ENCODE peak calls at places on chromosomes 6 and 20, in six cellular contexts. D is K562, P is H1, Z is A549, E is endothelial cell of umbilical vein, Q is HepG2. B is an unnamed sample.

GRCh38 chr20:588476-588875 is 21.6 kb downstream of the TCF15 start:
- DNase-seq in Q (no peak), D (no peak), P (no peak), E (no peak), Z (no peak), B (no peak)

GRCh38 chr6:136188492-136188891 is 61.6 kb downstream of the MTFR2 start:
- DNase-seq in D (no peak), Z (no peak), E (no peak), P (no peak), Q (no peak), B (no peak)

GRCh38 chr20:15654208-15654649 is 919.0 kb downstream of the KIF16B start:
- DNase-seq in P (peak; percentile 52), D (peak; percentile 20), Z (peak; percentile 55), Q (peak; percentile 68), E (peak; percentile 63), B (peak; percentile 44)

GRCh38 chr20:51767867-51768758 is at the start of gene ATP9A:
- DNase-seq in E (no peak), D (no peak), Q (no peak), Z (no peak), P (peak; percentile 61), B (peak; percentile 39)

GRCh38 chr20:62303327-62304226 is 780 bp downstream of the ADRM1 start:
- DNase-seq in Q (peak; percentile 89), D (no peak), E (peak; percentile 36), P (no peak), Z (peak; percentile 69), B (no peak)

GRCh38 chr6:133456439-133456838 is 215.3 kb downstream of the EYA4 start:
- DNase-seq in P (no peak), E (no peak), Q (no peak), Z (no peak), D (no peak), B (no peak)

GRCh38 chr6:37501632-37502466 is 2.2 kb upstream of the CCDC167 start:
- DNase-seq in D (no peak), P (no peak), E (no peak), Q (no peak), Z (no peak), B (no peak)

GRCh38 chr20:1500496-1500895 is 9.3 kb upstream of the SIRPB2 start:
- DNase-seq in D (no peak), E (no peak), P (no peak), Z (no peak), Q (no peak), B (no peak)

GRCh38 chr6:96907498-96907897 is 9.8 kb upstream of the NDUFAF4 start:
- DNase-seq in D (no peak), P (no peak), E (no peak), Q (no peak), Z (no peak), B (no peak)

GRCh38 chr6:134425521-134426316 is 107.8 kb upstream of the SGK1 start:
- DNase-seq in D (no peak), Q (no peak), E (peak; percentile 70), Z (no peak), P (no peak), B (no peak)

GRCh38 chr6:21999012-21999528 is 297.8 kb downstream of the PRL start:
- DNase-seq in Q (no peak), E (peak; percentile 89), D (no peak), P (no peak), Z (no peak), B (no peak)

GRCh38 chr20:40502431-40502992 is 186.5 kb downstream of the MAFB start:
- DNase-seq in D (no peak), P (no peak), E (no peak), Z (no peak), Q (no peak), B (no peak)

GRCh38 chr6:9527679-9528286 is 887.1 kb downstream of the TFAP2A start:
- DNase-seq in Q (no peak), P (no peak), D (no peak), Z (no peak), E (no peak), B (no peak)

GRCh38 chr20:7496394-7497111 is 443.7 kb downstream of the HAO1 start:
- DNase-seq in D (no peak), Z (no peak), E (peak; percentile 11), P (no peak), Q (no peak), B (no peak)

GRCh38 chr20:44585042-44585968 is 2.9 kb downstream of the PKIG start:
- DNase-seq in Q (no peak), D (no peak), P (no peak), E (no peak), Z (no peak), B (no peak)

GRCh38 chr6:135871878-135872277 is 20.4 kb downstream of the PDE7B start:
- DNase-seq in D (no peak), Q (no peak), Z (no peak), E (no peak), P (no peak), B (no peak)

GRCh38 chr20:55094353-55094861 is 619.0 kb downstream of the DOK5 start:
- DNase-seq in Q (no peak), Z (no peak), P (no peak), D (peak; percentile 52), E (no peak), B (no peak)

GRCh38 chr6:168057836-168058235 is 21.2 kb downstream of the FRMD1 start:
- DNase-seq in Q (no peak), P (no peak), D (no peak), E (no peak), Z (no peak), B (no peak)

GRCh38 chr6:121848523-121849255 is 413.2 kb downstream of the GJA1 start:
- DNase-seq in Q (no peak), D (no peak), Z (no peak), P (no peak), E (peak; percentile 27), B (no peak)
- TF ChIP-seq JUN in Q (no peak), D (no peak), Z (no peak), P (no peak), E (no peak), B (no peak)

GRCh38 chr20:46367234-46367633 is 39.2 kb downstream of the ELMO2 start:
- DNase-seq in D (no peak), Q (no peak), E (no peak), P (no peak), Z (no peak), B (no peak)

GRCh38 chr20:46367967-46368901 is 38.2 kb downstream of the ELMO2 start:
- DNase-seq in E (no peak), Z (no peak), D (peak; percentile 83), P (no peak), Q (peak; percentile 56), B (no peak)

GRCh38 chr20:46371656-46372055 is 34.8 kb downstream of the ELMO2 start:
- DNase-seq in Z (no peak), Q (no peak), P (no peak), D (no peak), E (no peak), B (no peak)

GRCh38 chr20:46366826-46367225 is 39.6 kb downstream of the ELMO2 start:
- DNase-seq in Q (no peak), E (no peak), Z (no peak), P (no peak), D (no peak), B (no peak)

GRCh38 chr20:46368902-46369268 is 37.5 kb downstream of the ELMO2 start:
- DNase-seq in E (no peak), D (no peak), P (no peak), Q (no peak), Z (no peak), B (no peak)
- TF ChIP-seq CTCF in E (no peak), D (no peak), P (no peak), Q (no peak), Z (no peak), B (no peak)

GRCh38 chr6:157134402-157135074 is 188.8 kb downstream of the TMEM242 start:
- DNase-seq in E (no peak), D (no peak), Z (no peak), P (no peak), Q (no peak), B (no peak)

GRCh38 chr6:157128235-157128761 is 195.0 kb downstream of the TMEM242 start:
- DNase-seq in Q (no peak), E (peak; percentile 17), P (no peak), D (no peak), Z (no peak), B (no peak)

GRCh38 chr6:157133856-157134255 is 189.5 kb downstream of the TMEM242 start:
- DNase-seq in D (no peak), Q (no peak), E (no peak), Z (no peak), P (no peak), B (no peak)

GRCh38 chr6:157135691-157136090 is 187.6 kb downstream of the TMEM242 start:
- DNase-seq in P (no peak), Z (no peak), D (no peak), E (no peak), Q (no peak), B (no peak)

DNA sequence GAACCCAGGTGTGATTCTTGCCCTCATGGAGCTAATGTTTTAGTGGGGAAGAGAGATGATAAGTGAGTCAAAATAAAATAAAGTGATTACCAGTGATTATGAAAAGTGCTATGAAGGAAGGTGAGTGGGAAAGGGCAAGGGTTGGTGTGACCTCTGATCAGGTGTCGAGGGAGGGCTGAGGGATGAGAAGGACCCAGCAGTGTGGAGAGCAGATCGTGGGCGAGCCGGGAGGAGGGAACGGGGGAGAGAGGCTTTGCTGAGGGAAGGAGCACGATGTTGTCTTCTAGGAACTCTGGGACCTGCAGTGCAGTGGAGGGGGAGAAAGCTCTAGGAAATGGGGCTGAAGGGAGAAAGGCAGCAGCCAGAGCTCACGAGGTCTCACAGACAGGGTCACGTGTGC is 192.1 kb downstream of the TMEM242 start:
- DNase-seq in P (peak; percentile 31), Q (no peak), E (no peak), D (no peak), Z (no peak), B (no peak)
- TF ChIP-seq JUN in P (no peak), Q (no peak), E (no peak), D (no peak), Z (no peak), B (no peak)

GRCh38 chr6:2103644-2104523 is 141.5 kb downstream of the GMDS start:
- DNase-seq in Z (peak; percentile 59), P (no peak), E (peak; percentile 84), Q (peak; percentile 43), D (no peak), B (no peak)
- TF ChIP-seq CTCF in Z (peak; percentile 58), P (peak; percentile 22), E (peak; percentile 40), Q (peak; percentile 75), D (peak; percentile 75), B (no peak)

DNA sequence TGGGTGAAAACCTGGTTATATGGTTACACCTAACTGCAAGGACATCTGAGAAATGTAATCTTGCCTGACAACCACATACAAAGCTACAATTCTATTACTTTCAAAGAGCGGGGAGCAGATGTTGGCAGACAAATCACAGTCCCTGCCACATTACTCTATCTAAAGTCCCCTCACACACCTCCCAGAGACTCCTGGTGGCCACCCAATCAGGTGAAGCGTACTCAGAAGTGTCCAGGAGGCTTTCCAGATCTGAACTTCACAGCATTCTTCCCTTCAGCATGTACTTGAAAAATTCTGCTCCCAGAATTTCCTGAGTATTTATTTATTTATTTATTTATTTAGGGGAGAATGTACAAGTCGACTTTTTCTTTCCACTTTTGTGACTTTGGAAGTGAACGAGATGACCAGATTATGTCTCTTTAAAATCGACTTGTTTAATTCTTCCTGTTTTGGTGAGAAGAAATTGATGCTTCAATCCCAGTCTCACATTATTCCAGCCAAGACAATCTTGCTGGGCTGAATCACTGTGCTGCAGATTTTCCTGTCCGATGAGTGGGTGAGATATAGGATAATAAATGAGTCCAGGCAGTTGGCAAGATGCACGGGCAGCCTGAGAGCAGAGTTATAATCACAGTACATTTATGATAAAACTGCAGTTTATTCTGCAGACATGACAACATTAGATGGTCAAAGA is 46.9 kb upstream of the POPDC3 start:
- DNase-seq in D (no peak), Z (no peak), P (no peak), E (peak; percentile 87), Q (no peak), B (no peak)
- TF ChIP-seq JUN in D (no peak), Z (no peak), P (no peak), E (no peak), Q (no peak), B (no peak)

GRCh38 chr20:24208652-24209051 is 220.1 kb upstream of the GGTLC1 start:
- DNase-seq in P (peak; percentile 55), D (no peak), Z (peak; percentile 53), Q (peak; percentile 28), E (no peak), B (peak; percentile 67)
- TF ChIP-seq CTCF in P (peak; percentile 68), D (no peak), Z (peak; percentile 19), Q (no peak), E (no peak), B (peak; percentile 16)

B was measured in WTC11.